ENCODE peak calls at places on chromosome 18, in four cellular contexts. S, B, T and I are unnamed samples.

GRCh38 chr18:48347756-48348326 is 61.3 kb downstream of the ZBTB7C start:
- DNase-seq in B (no peak), T (no peak), S (no peak), I (no peak)

GRCh38 chr18:39685303-39685902 is 2119.8 kb upstream of the CELF4 start:
- DNase-seq in T (no peak), S (no peak), B (no peak), I (no peak)

GRCh38 chr18:72530622-72531021 is 13.5 kb downstream of the CBLN2 start:
- DNase-seq in B (no peak), S (no peak), T (peak), I (no peak)

GRCh38 chr18:24456549-24456948 is 3.9 kb upstream of the HRH4 start:
- DNase-seq in S (no peak), B (no peak), T (no peak), I (no peak)

GRCh38 chr18:27685071-27685470 is 491.9 kb downstream of the CDH2 start:
- DNase-seq in B (no peak), S (no peak), T (no peak), I (no peak)

GRCh38 chr18:1544016-1544415 is 639.3 kb downstream of the ADCYAP1 start:
- DNase-seq in B (no peak), T (no peak), S (no peak), I (no peak)

GRCh38 chr18:32893915-32894314 is 121.1 kb upstream of the KLHL14 start:
- DNase-seq in B (no peak), S (no peak), T (no peak), I (no peak)

GRCh38 chr18:9719421-9719981 is 11.4 kb downstream of the RAB31 start:
- DNase-seq in T (peak), B (no peak), S (no peak), I (peak)

GRCh38 chr18:9454061-9454703 is 21.1 kb upstream of the RALBP1 start:
- DNase-seq in B (no peak), S (no peak), T (peak), I (peak)

GRCh38 chr18:73646772-73647171 is 500.9 kb downstream of the FBXO15 start:
- DNase-seq in B (no peak), S (no peak), T (peak), I (peak)

GRCh38 chr18:11981633-11982366 is 493 bp downstream of the IMPA2 start:
- DNase-seq in T (no peak), S (no peak), B (peak), I (no peak)

GRCh38 chr18:5058768-5059539 is 138.1 kb downstream of the AKAIN1 start:
- DNase-seq in B (no peak), S (peak), T (no peak), I (no peak)

GRCh38 chr18:79481041-79481790 is 85.5 kb downstream of the NFATC1 start:
- DNase-seq in B (no peak), T (no peak), S (no peak), I (no peak)

GRCh38 chr18:63799164-63799563 is 23.9 kb downstream of the SERPINB7 start:
- DNase-seq in S (no peak), B (no peak), T (no peak), I (peak)

GRCh38 chr18:77112161-77112801 is 20.3 kb downstream of the MBP start:
- DNase-seq in S (no peak), T (no peak), B (no peak), I (no peak)

GRCh38 chr18:41645600-41646360 is 309.3 kb upstream of the PIK3C3 start:
- DNase-seq in S (no peak), T (no peak), B (no peak), I (no peak)

GRCh38 chr18:46035701-46036680 is 36.1 kb downstream of the PSTPIP2 start:
- DNase-seq in B (no peak), T (peak), S (no peak), I (peak)

GRCh38 chr18:11750581-11751304 is 61.7 kb downstream of the GNAL start:
- DNase-seq in S (no peak), B (no peak), T (no peak), I (no peak)

GRCh38 chr18:12839526-12840196 is 44.4 kb downstream of the PTPN2 start:
- DNase-seq in B (no peak), T (peak), S (no peak), I (no peak)

GRCh38 chr18:79300382-79300781 is 95.3 kb upstream of the NFATC1 start:
- DNase-seq in S (no peak), B (no peak), T (no peak), I (no peak)

GRCh38 chr18:74556166-74556565 is 21.9 kb downstream of the CNDP1 start:
- DNase-seq in S (no peak), B (no peak), T (no peak), I (no peak)

GRCh38 chr18:50193796-50194622 is 938 bp downstream of the MYO5B start:
- DNase-seq in S (no peak), T (no peak), B (peak), I (no peak)

GRCh38 chr18:32095571-32096229 is 4.0 kb downstream of the RNF138 start:
- DNase-seq in B (no peak), T (no peak), S (no peak), I (no peak)